ENCODE peak calls at places on chromosomes 13 and 19, in five cellular contexts. One of them, this sample, is unnamed.

GRCh38 chr13:98528663-98529064 is 48.2 kb downstream of the STK24 start:
- DNase-seq in AG09309: no peak
- DNase-seq in dorsolateral prefrontal cortex: no peak
- DNase-seq in lower lobe of right lung: no peak
- DNase-seq in IMR-90: peak; percentile 35
- DNase-seq in this sample: no peak

GRCh38 chr13:85690368-85690767 is 108.9 kb downstream of the SLITRK6 start:
- DNase-seq in AG09309: no peak
- DNase-seq in dorsolateral prefrontal cortex: no peak
- DNase-seq in lower lobe of right lung: no peak
- DNase-seq in IMR-90: no peak
- DNase-seq in this sample: no peak

GRCh38 chr13:109012115-109012514 is 382.7 kb downstream of the MYO16 start:
- DNase-seq in AG09309: no peak
- DNase-seq in dorsolateral prefrontal cortex: no peak
- DNase-seq in lower lobe of right lung: no peak
- DNase-seq in IMR-90: no peak
- DNase-seq in this sample: no peak

GRCh38 chr13:30725331-30726085 is 9.8 kb upstream of the ALOX5AP start:
- DNase-seq in AG09309: no peak
- DNase-seq in dorsolateral prefrontal cortex: no peak
- DNase-seq in lower lobe of right lung: no peak
- DNase-seq in IMR-90: peak; percentile 33
- DNase-seq in this sample: peak; percentile 24

GRCh38 chr19:512548-513365 is 5.5 kb downstream of the TPGS1 start:
- DNase-seq in AG09309: no peak
- DNase-seq in dorsolateral prefrontal cortex: no peak
- DNase-seq in lower lobe of right lung: peak; percentile 78
- DNase-seq in IMR-90: no peak
- DNase-seq in this sample: no peak

GRCh38 chr13:93635687-93636086 is 409.1 kb downstream of the GPC6 start:
- DNase-seq in AG09309: peak; percentile 62
- DNase-seq in dorsolateral prefrontal cortex: no peak
- DNase-seq in lower lobe of right lung: no peak
- DNase-seq in IMR-90: peak; percentile 14
- DNase-seq in this sample: no peak

GRCh38 chr13:49086711-49087110 is 111.0 kb downstream of the FNDC3A start:
- DNase-seq in AG09309: peak; percentile 61
- DNase-seq in dorsolateral prefrontal cortex: no peak
- DNase-seq in lower lobe of right lung: no peak
- DNase-seq in IMR-90: peak; percentile 76
- DNase-seq in this sample: no peak

GRCh38 chr19:44476559-44477408 is 23.5 kb downstream of the ZNF180 start:
- DNase-seq in AG09309: no peak
- DNase-seq in dorsolateral prefrontal cortex: no peak
- DNase-seq in lower lobe of right lung: no peak
- DNase-seq in IMR-90: peak; percentile 15
- DNase-seq in this sample: no peak

GRCh38 chr19:45906221-45906620 is 3.8 kb upstream of the MYPOP start:
- DNase-seq in AG09309: no peak
- DNase-seq in dorsolateral prefrontal cortex: no peak
- DNase-seq in lower lobe of right lung: no peak
- DNase-seq in IMR-90: peak; percentile 48
- DNase-seq in this sample: no peak

GRCh38 chr13:33583398-33583797 is 234.6 kb upstream of the RFC3 start:
- DNase-seq in AG09309: no peak
- DNase-seq in dorsolateral prefrontal cortex: no peak
- DNase-seq in lower lobe of right lung: no peak
- DNase-seq in IMR-90: no peak
- DNase-seq in this sample: no peak

GRCh38 chr13:21663197-21663596 is 7.7 kb upstream of the FGF9 start:
- DNase-seq in AG09309: no peak
- DNase-seq in dorsolateral prefrontal cortex: no peak
- DNase-seq in lower lobe of right lung: no peak
- DNase-seq in IMR-90: no peak
- DNase-seq in this sample: no peak

GRCh38 chr19:14370169-14370998 is 10.9 kb upstream of the ADGRE5 start:
- DNase-seq in AG09309: no peak
- DNase-seq in dorsolateral prefrontal cortex: no peak
- DNase-seq in lower lobe of right lung: peak; percentile 68
- DNase-seq in IMR-90: no peak
- DNase-seq in this sample: no peak

GRCh38 chr19:1568320-1569019 is at the start of gene MEX3D:
- DNase-seq in AG09309: no peak
- DNase-seq in dorsolateral prefrontal cortex: peak; percentile 53
- DNase-seq in lower lobe of right lung: peak; percentile 79
- DNase-seq in IMR-90: peak; percentile 49
- DNase-seq in this sample: peak; percentile 71

GRCh38 chr13:41588899-41589298 is 131.5 kb downstream of the RGCC start:
- DNase-seq in AG09309: peak; percentile 80
- DNase-seq in dorsolateral prefrontal cortex: no peak
- DNase-seq in lower lobe of right lung: no peak
- DNase-seq in IMR-90: peak; percentile 97
- DNase-seq in this sample: no peak

GRCh38 chr13:23765531-23765930 is 123.7 kb downstream of the MIPEP start:
- DNase-seq in AG09309: no peak
- DNase-seq in dorsolateral prefrontal cortex: no peak
- DNase-seq in lower lobe of right lung: no peak
- DNase-seq in IMR-90: no peak
- DNase-seq in this sample: no peak

GRCh38 chr13:47220453-47221150 is 323.7 kb upstream of the HTR2A start:
- DNase-seq in AG09309: no peak
- DNase-seq in dorsolateral prefrontal cortex: no peak
- DNase-seq in lower lobe of right lung: no peak
- DNase-seq in IMR-90: peak; percentile 23
- DNase-seq in this sample: peak; percentile 50

GRCh38 chr13:105972306-105972721 is 563.1 kb downstream of the EFNB2 start:
- DNase-seq in AG09309: no peak
- DNase-seq in dorsolateral prefrontal cortex: no peak
- DNase-seq in lower lobe of right lung: no peak
- DNase-seq in IMR-90: no peak
- DNase-seq in this sample: no peak

GRCh38 chr19:57558525-57558924 is 1.1 kb downstream of the ZNF550 start:
- DNase-seq in AG09309: peak; percentile 4
- DNase-seq in dorsolateral prefrontal cortex: no peak
- DNase-seq in lower lobe of right lung: no peak
- DNase-seq in IMR-90: peak; percentile 35
- DNase-seq in this sample: peak; percentile 19

GRCh38 chr13:112648101-112648500 is 41.7 kb upstream of the ATP11A start:
- DNase-seq in AG09309: no peak
- DNase-seq in dorsolateral prefrontal cortex: no peak
- DNase-seq in lower lobe of right lung: peak; percentile 20
- DNase-seq in IMR-90: no peak
- DNase-seq in this sample: no peak

DNA sequence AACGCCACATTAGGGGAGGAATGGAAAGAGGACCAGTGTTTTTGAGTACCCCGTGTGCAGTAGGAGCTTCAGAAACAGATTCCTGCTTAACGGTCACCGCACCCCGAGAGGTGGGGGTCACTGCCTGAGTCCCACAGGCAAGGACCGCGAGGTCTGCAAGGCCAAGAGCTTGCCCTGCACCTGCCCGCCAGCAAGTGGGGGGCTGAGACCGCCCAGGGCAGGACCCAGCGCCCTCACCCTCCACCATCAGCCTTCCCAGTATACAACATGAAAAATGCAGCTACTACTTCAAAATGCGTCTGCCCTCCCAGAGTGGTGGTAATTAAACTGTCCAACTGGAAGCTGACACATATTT is 44.9 kb downstream of the COL4A1 start:
- DNase-seq in AG09309: no peak
- DNase-seq in dorsolateral prefrontal cortex: no peak
- DNase-seq in lower lobe of right lung: no peak
- DNase-seq in IMR-90: no peak
- DNase-seq in this sample: no peak
- H3K4me3 ChIP-seq in AG09309: no peak overlapping the region
- H3K4me3 ChIP-seq in dorsolateral prefrontal cortex: no peak overlapping the region
- H3K4me3 ChIP-seq in lower lobe of right lung: no peak overlapping the region
- H3K4me3 ChIP-seq in IMR-90: no peak overlapping the region
- H3K4me3 ChIP-seq in this sample: no peak overlapping the region

GRCh38 chr19:47026156-47026555 is 6.5 kb downstream of the NPAS1 start:
- DNase-seq in AG09309: no peak
- DNase-seq in dorsolateral prefrontal cortex: no peak
- DNase-seq in lower lobe of right lung: no peak
- DNase-seq in IMR-90: no peak
- DNase-seq in this sample: no peak

GRCh38 chr19:47024502-47024901 is 4.9 kb downstream of the NPAS1 start:
- DNase-seq in AG09309: no peak
- DNase-seq in dorsolateral prefrontal cortex: no peak
- DNase-seq in lower lobe of right lung: no peak
- DNase-seq in IMR-90: no peak
- DNase-seq in this sample: no peak

GRCh38 chr19:47026889-47027288 is 7.3 kb downstream of the NPAS1 start:
- DNase-seq in AG09309: no peak
- DNase-seq in dorsolateral prefrontal cortex: no peak
- DNase-seq in lower lobe of right lung: no peak
- DNase-seq in IMR-90: no peak
- DNase-seq in this sample: no peak

GRCh38 chr19:47027586-47028371 is 8.1 kb downstream of the NPAS1 start:
- DNase-seq in AG09309: no peak
- DNase-seq in dorsolateral prefrontal cortex: no peak
- DNase-seq in lower lobe of right lung: no peak
- DNase-seq in IMR-90: no peak
- DNase-seq in this sample: no peak

DNA sequence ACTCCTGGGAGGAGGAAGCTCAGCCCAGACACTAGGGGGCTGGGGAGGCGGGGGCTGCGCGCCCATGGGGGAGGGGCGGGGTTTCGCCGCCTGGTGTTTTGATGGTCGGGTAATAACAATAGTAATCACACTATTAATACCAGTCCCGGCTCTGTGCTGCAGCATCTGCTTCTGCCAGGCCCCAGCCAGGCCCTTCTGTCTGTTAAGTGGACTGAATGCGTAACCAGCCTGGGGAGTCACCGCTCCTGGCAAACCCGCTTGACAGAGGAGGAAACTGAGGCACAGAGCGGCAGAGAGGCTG is 8.7 kb downstream of the NPAS1 start:
- DNase-seq in AG09309: no peak
- DNase-seq in dorsolateral prefrontal cortex: no peak
- DNase-seq in lower lobe of right lung: no peak
- DNase-seq in IMR-90: no peak
- DNase-seq in this sample: peak; percentile 48
- H3K4me3 ChIP-seq in AG09309: no peak overlapping the region
- H3K4me3 ChIP-seq in dorsolateral prefrontal cortex: no peak overlapping the region
- H3K4me3 ChIP-seq in lower lobe of right lung: no peak overlapping the region
- H3K4me3 ChIP-seq in IMR-90: no peak overlapping the region
- H3K4me3 ChIP-seq in this sample: no peak overlapping the region

GRCh38 chr13:36108342-36108741 is 22.8 kb downstream of the DCLK1 start:
- DNase-seq in AG09309: no peak
- DNase-seq in dorsolateral prefrontal cortex: no peak
- DNase-seq in lower lobe of right lung: no peak
- DNase-seq in IMR-90: no peak
- DNase-seq in this sample: no peak
- H3K4me3 ChIP-seq in AG09309: no peak overlapping the region
- H3K4me3 ChIP-seq in dorsolateral prefrontal cortex: no peak overlapping the region
- H3K4me3 ChIP-seq in lower lobe of right lung: no peak overlapping the region
- H3K4me3 ChIP-seq in IMR-90: no peak overlapping the region
- H3K4me3 ChIP-seq in this sample: no peak overlapping the region

GRCh38 chr19:38543807-38544568 is 73.8 kb downstream of the MAP4K1 start:
- DNase-seq in AG09309: peak; percentile 63
- DNase-seq in dorsolateral prefrontal cortex: peak; percentile 93
- DNase-seq in lower lobe of right lung: peak; percentile 76
- DNase-seq in IMR-90: peak; percentile 86
- DNase-seq in this sample: peak; percentile 24
- H3K4me3 ChIP-seq in AG09309: peak overlapping the region; percentile 32
- H3K4me3 ChIP-seq in dorsolateral prefrontal cortex: peak overlapping the region; percentile 41
- H3K4me3 ChIP-seq in lower lobe of right lung: peak overlapping the region; percentile 24
- H3K4me3 ChIP-seq in IMR-90: peak overlapping the region; percentile 31
- H3K4me3 ChIP-seq in this sample: no peak overlapping the region

GRCh38 chr13:52838433-52839107 is 9.9 kb downstream of the PCDH8 start:
- DNase-seq in AG09309: no peak
- DNase-seq in dorsolateral prefrontal cortex: no peak
- DNase-seq in lower lobe of right lung: no peak
- DNase-seq in IMR-90: no peak
- DNase-seq in this sample: no peak
- H3K4me3 ChIP-seq in AG09309: no peak overlapping the region
- H3K4me3 ChIP-seq in dorsolateral prefrontal cortex: no peak overlapping the region
- H3K4me3 ChIP-seq in lower lobe of right lung: no peak overlapping the region
- H3K4me3 ChIP-seq in IMR-90: no peak overlapping the region
- H3K4me3 ChIP-seq in this sample: no peak overlapping the region

This sample was measured in WERI-Rb-1.